ENCODE peak calls at places on chromosomes 2 and 18, in five cellular contexts. J, H, M, X and R are unnamed samples.

GRCh38 chr18:37578886-37579513 is 13.4 kb upstream of the CELF4 start:
- DNase-seq in J (peak), H (no peak), M (no peak), X (peak), R (no peak)

GRCh38 chr2:184367211-184367610 is 231.1 kb upstream of the ZNF804A start:
- DNase-seq in J (no peak), H (no peak), M (no peak), X (no peak), R (no peak)

GRCh38 chr2:38438536-38439225 is 61.6 kb upstream of the ATL2 start:
- DNase-seq in J (no peak), H (no peak), M (no peak), X (no peak), R (no peak)

GRCh38 chr2:19124135-19124534 is 234.3 kb downstream of the OSR1 start:
- DNase-seq in J (peak), H (no peak), M (no peak), X (no peak), R (no peak)

GRCh38 chr2:239330836-239331235 is 70.0 kb downstream of the HDAC4 start:
- DNase-seq in J (no peak), H (no peak), M (no peak), X (no peak), R (no peak)

GRCh38 chr2:24907106-24907505 is 12.9 kb downstream of the ADCY3 start:
- DNase-seq in J (peak), H (no peak), M (no peak), X (no peak), R (no peak)

GRCh38 chr2:170587937-170588336 is 127.2 kb upstream of the SP5 start:
- DNase-seq in J (no peak), H (no peak), M (no peak), X (no peak), R (no peak)

GRCh38 chr2:205868054-205868453 is 185.8 kb downstream of the NRP2 start:
- DNase-seq in J (no peak), H (no peak), M (no peak), X (no peak), R (no peak)

GRCh38 chr18:2169656-2170055 is 401.6 kb downstream of the METTL4 start:
- DNase-seq in J (no peak), H (no peak), M (no peak), X (no peak), R (no peak)

GRCh38 chr2:209456489-209456888 is 32.6 kb downstream of the MAP2 start:
- DNase-seq in J (no peak), H (no peak), M (no peak), X (no peak), R (no peak)

GRCh38 chr2:112343827-112344585 is 68.6 kb downstream of the ZC3H6 start:
- DNase-seq in J (no peak), H (no peak), M (no peak), X (no peak), R (no peak)

GRCh38 chr2:127086800-127087737 is 19.9 kb downstream of the BIN1 start:
- DNase-seq in J (peak), H (peak), M (no peak), X (no peak), R (peak)

GRCh38 chr2:84297155-84297554 is 161.9 kb downstream of the SUCLG1 start:
- DNase-seq in J (no peak), H (no peak), M (no peak), X (no peak), R (no peak)

GRCh38 chr2:201363857-201364560 is 6.9 kb upstream of the FLACC1 start:
- DNase-seq in J (peak), H (peak), M (no peak), X (peak), R (no peak)

GRCh38 chr2:3610415-3610814 is 15.5 kb downstream of the COLEC11 start:
- DNase-seq in J (no peak), H (no peak), M (no peak), X (no peak), R (no peak)

GRCh38 chr2:98663521-98664090 is 55.2 kb downstream of the UNC50 start:
- DNase-seq in J (no peak), H (no peak), M (no peak), X (no peak), R (no peak)

GRCh38 chr2:218024336-218024735 is 21.5 kb upstream of the TNS1 start:
- DNase-seq in J (no peak), H (no peak), M (no peak), X (no peak), R (peak)

GRCh38 chr2:128715360-128715759 is 396.7 kb upstream of the HS6ST1 start:
- DNase-seq in J (no peak), H (no peak), M (no peak), X (no peak), R (no peak)

GRCh38 chr18:35041752-35042379 is 653 bp downstream of the MAPRE2 start:
- DNase-seq in J (no peak), H (no peak), M (no peak), X (peak), R (no peak)

GRCh38 chr2:191249131-191249813 is 4.1 kb downstream of the MYO1B start:
- DNase-seq in J (no peak), H (no peak), M (no peak), X (no peak), R (no peak)

GRCh38 chr2:186575302-186575701 is 14.6 kb upstream of the ITGAV start:
- DNase-seq in J (peak), H (no peak), M (no peak), X (no peak), R (no peak)

GRCh38 chr2:108288534-108289106 is at the start of gene SULT1C2:
- DNase-seq in J (peak), H (peak), M (no peak), X (no peak), R (no peak)

GRCh38 chr2:180790891-180791290 is 189.5 kb upstream of the UBE2E3 start:
- DNase-seq in J (no peak), H (no peak), M (no peak), X (no peak), R (no peak)

GRCh38 chr2:228548230-228548629 is 366.7 kb upstream of the SPHKAP start:
- DNase-seq in J (no peak), H (no peak), M (no peak), X (no peak), R (no peak)

GRCh38 chr18:13542520-13542847 is 183.9 kb downstream of the FAM210A start:
- DNase-seq in J (no peak), H (no peak), M (no peak), X (no peak), R (no peak)

GRCh38 chr2:176383836-176384442 is 114.7 kb downstream of the MTX2 start:
- DNase-seq in J (no peak), H (no peak), M (no peak), X (no peak), R (no peak)

GRCh38 chr18:12271376-12272235 is 17.4 kb downstream of the CIDEA start:
- DNase-seq in J (peak), H (peak), M (peak), X (peak), R (peak)

GRCh38 chr2:231676243-231676642 is 32.1 kb upstream of the PTMA start:
- DNase-seq in J (no peak), H (no peak), M (no peak), X (no peak), R (no peak)

GRCh38 chr2:160721089-160722040 is 227.8 kb upstream of the RBMS1 start:
- DNase-seq in J (peak), H (no peak), M (no peak), X (no peak), R (no peak)

GRCh38 chr2:177906041-177906718 is 166.4 kb downstream of the PDE11A start:
- DNase-seq in J (peak), H (peak), M (peak), X (peak), R (peak)

GRCh38 chr18:52312321-52312720 is 27.7 kb upstream of the DCC start:
- DNase-seq in J (no peak), H (no peak), M (no peak), X (peak), R (no peak)

GRCh38 chr18:67219821-67220220 is 296.7 kb downstream of the DSEL start:
- DNase-seq in J (no peak), H (no peak), M (no peak), X (no peak), R (no peak)